ENCODE peak calls at places on chromosomes 5 and 9, in ten cellular contexts. Q, B, I, C, Y, M, U, D, L and O are unnamed samples.

GRCh38 chr5:57386958-57387357 is 95.7 kb downstream of the ACTBL2 start:
- DNase-seq in Q (no peak), B (no peak), I (peak; percentile 86), C (no peak), Y (peak; percentile 13), M (no peak), U (no peak), D (peak; percentile 43), L (no peak), O (no peak)

GRCh38 chr5:17252543-17252942 is 35.1 kb downstream of the BASP1 start:
- DNase-seq in Q (no peak), B (no peak), I (peak; percentile 42), C (no peak), Y (peak; percentile 49), M (no peak), U (no peak), D (peak; percentile 36), L (no peak), O (peak; percentile 94)

GRCh38 chr9:119986205-119986604 is 593.8 kb downstream of the CDK5RAP2 start:
- DNase-seq in Q (no peak), B (no peak), I (no peak), C (no peak), Y (no peak), M (no peak), U (no peak), D (no peak), L (no peak), O (no peak)

GRCh38 chr5:148469446-148470062 is 85.8 kb downstream of the FBXO38 start:
- DNase-seq in Q (no peak), B (no peak), I (peak; percentile 76), C (no peak), Y (no peak), M (no peak), U (no peak), D (peak; percentile 90), L (no peak), O (peak; percentile 97)

GRCh38 chr9:33249087-33249657 is 9.2 kb downstream of the SPINK4 start:
- DNase-seq in Q (no peak), B (no peak), I (no peak), C (no peak), Y (no peak), M (no peak), U (no peak), D (no peak), L (no peak), O (no peak)

GRCh38 chr5:179193746-179194145 is 133.6 kb downstream of the ZNF354C start:
- DNase-seq in Q (no peak), B (no peak), I (no peak), C (no peak), Y (no peak), M (no peak), U (no peak), D (no peak), L (no peak), O (no peak)

GRCh38 chr5:31232273-31232888 is 38.9 kb downstream of the CDH6 start:
- DNase-seq in Q (peak; percentile 37), B (no peak), I (peak; percentile 74), C (peak; percentile 7), Y (peak; percentile 46), M (no peak), U (peak; percentile 88), D (peak; percentile 5), L (peak; percentile 28), O (peak; percentile 81)

GRCh38 chr5:177312649-177313181 is 1.0 kb upstream of the MXD3 start:
- DNase-seq in Q (peak; percentile 51), B (no peak), I (no peak), C (peak; percentile 81), Y (no peak), M (no peak), U (no peak), D (peak; percentile 13), L (no peak), O (peak; percentile 81)

GRCh38 chr5:154344461-154344860 is 101.3 kb upstream of the SAP30L start:
- DNase-seq in Q (no peak), B (no peak), I (no peak), C (no peak), Y (no peak), M (no peak), U (no peak), D (no peak), L (no peak), O (no peak)

GRCh38 chr9:128026255-128027165 is 40.6 kb downstream of the NAIF1 start:
- DNase-seq in Q (peak; percentile 15), B (peak; percentile 88), I (no peak), C (peak; percentile 85), Y (no peak), M (peak; percentile 84), U (no peak), D (peak; percentile 47), L (no peak), O (no peak)

GRCh38 chr9:121296213-121297127 is 28.5 kb downstream of the GSN start:
- DNase-seq in Q (no peak), B (no peak), I (no peak), C (no peak), Y (no peak), M (no peak), U (no peak), D (no peak), L (no peak), O (no peak)

GRCh38 chr5:133111299-133111698 is 59.5 kb downstream of the HSPA4 start:
- DNase-seq in Q (peak; percentile 75), B (peak; percentile 75), I (peak; percentile 80), C (peak; percentile 91), Y (peak; percentile 48), M (peak; percentile 39), U (peak; percentile 73), D (peak; percentile 91), L (peak; percentile 92), O (peak; percentile 80)

GRCh38 chr9:130199605-130200004 is 27.4 kb downstream of the NCS1 start:
- DNase-seq in Q (no peak), B (no peak), I (peak; percentile 87), C (no peak), Y (no peak), M (no peak), U (no peak), D (peak; percentile 13), L (no peak), O (no peak)

GRCh38 chr9:13432914-13433313 is 153.4 kb upstream of the MPDZ start:
- DNase-seq in Q (no peak), B (no peak), I (no peak), C (no peak), Y (no peak), M (no peak), U (no peak), D (peak; percentile 76), L (no peak), O (peak; percentile 54)

GRCh38 chr9:109336409-109336808 is 15.6 kb upstream of the EPB41L4B start:
- DNase-seq in Q (no peak), B (no peak), I (no peak), C (no peak), Y (no peak), M (no peak), U (no peak), D (no peak), L (no peak), O (no peak)

GRCh38 chr5:82817897-82818676 is 259.1 kb downstream of the TMEM167A start:
- DNase-seq in Q (no peak), B (no peak), I (no peak), C (peak; percentile 20), Y (no peak), M (no peak), U (no peak), D (no peak), L (no peak), O (no peak)

GRCh38 chr5:93580387-93581100 is 475 bp downstream of the NR2F1-AS1 start:
- DNase-seq in Q (peak; percentile 49), B (no peak), I (peak; percentile 63), C (peak; percentile 26), Y (peak; percentile 28), M (no peak), U (peak; percentile 75), D (peak; percentile 61), L (no peak), O (no peak)

GRCh38 chr5:41524174-41524573 is 13.8 kb upstream of the PLCXD3 start:
- DNase-seq in Q (no peak), B (no peak), I (no peak), C (no peak), Y (no peak), M (no peak), U (peak; percentile 38), D (no peak), L (no peak), O (peak; percentile 43)

GRCh38 chr9:18549772-18550171 is 75.8 kb downstream of the ADAMTSL1 start:
- DNase-seq in Q (no peak), B (no peak), I (no peak), C (no peak), Y (no peak), M (no peak), U (no peak), D (no peak), L (no peak), O (peak; percentile 51)

GRCh38 chr9:128921881-128922763 is 1.3 kb downstream of the PHYHD1 start:
- DNase-seq in Q (no peak), B (no peak), I (peak; percentile 50), C (no peak), Y (no peak), M (no peak), U (no peak), D (no peak), L (peak; percentile 54), O (no peak)

GRCh38 chr9:17332129-17332528 is 197.3 kb downstream of the CNTLN start:
- DNase-seq in Q (no peak), B (no peak), I (no peak), C (no peak), Y (no peak), M (no peak), U (no peak), D (no peak), L (no peak), O (no peak)

GRCh38 chr9:71642043-71642442 is 126.3 kb downstream of the CEMIP2 start:
- DNase-seq in Q (no peak), B (no peak), I (no peak), C (no peak), Y (no peak), M (no peak), U (no peak), D (no peak), L (no peak), O (no peak)

GRCh38 chr5:38780950-38781349 is 64.9 kb upstream of the OSMR start:
- DNase-seq in Q (no peak), B (no peak), I (peak; percentile 66), C (no peak), Y (peak; percentile 43), M (no peak), U (no peak), D (peak; percentile 81), L (no peak), O (peak; percentile 54)

GRCh38 chr5:178356459-178356872 is 123.9 kb upstream of the PHYKPL start:
- DNase-seq in Q (no peak), B (no peak), I (no peak), C (no peak), Y (no peak), M (no peak), U (no peak), D (no peak), L (peak; percentile 46), O (no peak)

GRCh38 chr5:91928751-91929521 is 545.8 kb upstream of the ARRDC3 start:
- DNase-seq in Q (no peak), B (no peak), I (peak; percentile 31), C (no peak), Y (peak; percentile 13), M (no peak), U (peak; percentile 74), D (peak; percentile 19), L (no peak), O (peak; percentile 67)

GRCh38 chr9:127776195-127776918 is 2.1 kb downstream of the SH2D3C start:
- DNase-seq in Q (no peak), B (peak; percentile 71), I (no peak), C (peak; percentile 86), Y (no peak), M (peak; percentile 55), U (no peak), D (no peak), L (no peak), O (no peak)

GRCh38 chr5:172707285-172708182 is 63.5 kb downstream of the DUSP1 start:
- DNase-seq in Q (peak; percentile 56), B (no peak), I (peak; percentile 76), C (peak; percentile 47), Y (no peak), M (no peak), U (peak; percentile 35), D (peak; percentile 73), L (peak; percentile 32), O (peak; percentile 77)

GRCh38 chr5:142484821-142485387 is 160.1 kb upstream of the SPRY4 start:
- DNase-seq in Q (no peak), B (no peak), I (peak; percentile 72), C (no peak), Y (no peak), M (no peak), U (no peak), D (peak; percentile 34), L (no peak), O (no peak)